ENCODE peak calls at places on chromosome 1, in five cellular contexts. H is mesenteric fat pad, N is psoas muscle, T is cerebellar nuclear complex, C is NB4. E is an unnamed sample.
A peak's percentile ranks its signal among the peaks of the same experiment; 100 is the strongest.

GRCh38 chr1:2314803-2315710 is 76.3 kb downstream of the MORN1 start:
- DNase-seq in C (peak; percentile 33), N (peak; percentile 77), H (no peak), T (no peak), E (no peak)

GRCh38 chr1:39933956-39934941 is 20.7 kb upstream of the MFSD2A start:
- DNase-seq in N (peak; percentile 90), C (peak; percentile 99), T (no peak), H (no peak), E (peak; percentile 85)

GRCh38 chr1:208069908-208070307 is 159.0 kb upstream of the CD34 start:
- DNase-seq in N (no peak), T (no peak), C (no peak), H (no peak), E (no peak)

GRCh38 chr1:23101101-23101827 is 67.4 kb downstream of the LUZP1 start:
- DNase-seq in H (no peak), N (no peak), C (no peak), T (no peak), E (no peak)

GRCh38 chr1:200901796-200902444 is 7.2 kb downstream of the INAVA start:
- DNase-seq in H (no peak), T (no peak), C (no peak), N (no peak), E (no peak)

GRCh38 chr1:235131961-235132360 is 3.3 kb upstream of the TOMM20 start:
- DNase-seq in N (no peak), H (no peak), C (peak; percentile 33), T (no peak), E (no peak)

GRCh38 chr1:156319664-156320063 is 18.4 kb downstream of the CCT3 start:
- DNase-seq in H (no peak), N (no peak), C (peak; percentile 40), T (no peak), E (no peak)

GRCh38 chr1:110425611-110426152 is 18.2 kb upstream of the LAMTOR5 start:
- DNase-seq in H (no peak), N (peak; percentile 90), C (no peak), T (peak; percentile 13), E (peak; percentile 80)

GRCh38 chr1:41495171-41495948 is 10.9 kb upstream of the EDN2 start:
- DNase-seq in C (peak; percentile 74), N (peak; percentile 72), H (no peak), T (no peak), E (peak; percentile 75)

GRCh38 chr1:169694304-169694703 is 17.1 kb downstream of the SELL start:
- DNase-seq in H (no peak), T (no peak), C (no peak), N (no peak), E (no peak)

GRCh38 chr1:117735045-117735992 is 129.5 kb downstream of the TENT5C start:
- DNase-seq in T (no peak), C (peak; percentile 54), N (no peak), H (no peak), E (no peak)

GRCh38 chr1:81681104-81681503 is 119.6 kb upstream of the ADGRL2 start:
- DNase-seq in H (no peak), N (no peak), C (no peak), T (no peak), E (no peak)

GRCh38 chr1:91940496-91940895 is 8.7 kb upstream of the BRDT start:
- DNase-seq in C (no peak), T (no peak), N (no peak), H (peak; percentile 37), E (no peak)

GRCh38 chr1:30872948-30873263 is 35.7 kb downstream of the SDC3 start:
- DNase-seq in N (no peak), H (no peak), T (no peak), C (no peak), E (no peak)

GRCh38 chr1:227885135-227885647 is 62.5 kb downstream of the WNT9A start:
- DNase-seq in N (no peak), T (no peak), H (peak; percentile 80), C (no peak), E (peak; percentile 67)

GRCh38 chr1:246280551-246280950 is 226.5 kb downstream of the SMYD3 start:
- DNase-seq in T (no peak), N (no peak), H (no peak), C (peak; percentile 60), E (no peak)

GRCh38 chr1:245512181-245512888 is 357.6 kb downstream of the KIF26B start:
- DNase-seq in N (no peak), H (no peak), C (no peak), T (no peak), E (no peak)

GRCh38 chr1:226778657-226779058 is 39.6 kb upstream of the ITPKB start:
- DNase-seq in N (no peak), H (no peak), C (no peak), T (no peak), E (no peak)

GRCh38 chr1:37434292-37434907 is 40.0 kb upstream of the ZC3H12A start:
- DNase-seq in N (peak; percentile 85), T (no peak), C (peak; percentile 68), H (no peak), E (peak; percentile 87)

GRCh38 chr1:185529673-185530072 is 204.5 kb upstream of the HMCN1 start:
- DNase-seq in H (no peak), C (no peak), N (no peak), T (no peak), E (no peak)

GRCh38 chr1:229105822-229106525 is 164.9 kb upstream of the RAB4A start:
- DNase-seq in C (no peak), N (no peak), H (no peak), T (no peak), E (no peak)

GRCh38 chr1:15210651-15211390 is 36.2 kb upstream of the FHAD1 start:
- DNase-seq in H (peak; percentile 22), N (peak; percentile 39), T (no peak), C (no peak), E (no peak)

GRCh38 chr1:244391761-244392160 is 59.9 kb downstream of the ADSS2 start:
- DNase-seq in C (no peak), H (no peak), N (no peak), T (no peak), E (no peak)

GRCh38 chr1:228370941-228371740 is 35.5 kb downstream of the TRIM11 start:
- DNase-seq in H (no peak), T (no peak), C (peak; percentile 81), N (peak; percentile 81), E (peak; percentile 86)

GRCh38 chr1:167651161-167651693 is 21.2 kb downstream of the RCSD1 start:
- DNase-seq in H (no peak), N (no peak), T (no peak), C (no peak), E (no peak)

GRCh38 chr1:247295274-247295684 is 36.4 kb downstream of the ZNF496 start:
- DNase-seq in H (peak; percentile 12), T (no peak), C (no peak), N (no peak), E (no peak)

GRCh38 chr1:63327417-63328139 is 5.2 kb downstream of the FOXD3 start:
- DNase-seq in C (peak; percentile 68), H (no peak), N (peak; percentile 69), T (no peak), E (no peak)

GRCh38 chr1:99481391-99481996 is 164.4 kb upstream of the PALMD start:
- DNase-seq in H (no peak), N (no peak), T (no peak), C (peak; percentile 54), E (no peak)

GRCh38 chr1:62466982-62467532 is 30.2 kb downstream of the USP1 start:
- DNase-seq in H (no peak), T (no peak), N (no peak), C (no peak), E (no peak)

GRCh38 chr1:14804626-14805025 is 206.1 kb downstream of the KAZN start:
- DNase-seq in H (no peak), T (no peak), C (peak; percentile 54), N (no peak), E (no peak)

GRCh38 chr1:112309499-112309898 is 86.5 kb upstream of the CTTNBP2NL start:
- DNase-seq in T (no peak), C (no peak), N (no peak), H (no peak), E (no peak)

GRCh38 chr1:91804546-91805023 is 81.4 kb downstream of the TGFBR3 start:
- DNase-seq in C (peak; percentile 30), N (no peak), H (no peak), T (no peak), E (no peak)

GRCh38 chr1:240314845-240315746 is 223.4 kb downstream of the FMN2 start:
- DNase-seq in C (no peak), H (no peak), N (no peak), T (no peak), E (no peak)

GRCh38 chr1:215476541-215476940 is 90.6 kb upstream of the KCTD3 start:
- DNase-seq in T (no peak), H (no peak), N (no peak), C (no peak), E (no peak)

E was measured in Right ventricle myocardium inferior.